ENCODE peak calls at places on chromosomes 4 and X, in four cellular contexts. One of them, this sample, is unnamed.
A peak's percentile ranks its signal among the peaks of the same experiment; 100 is the strongest.

GRCh38 chrX:37905436-37906147 is 58.2 kb upstream of the DYNLT3 start:
- DNase-seq in IMR-90: peak; percentile 30
- DNase-seq in H9: peak; percentile 75
- DNase-seq in mesendoderm: peak; percentile 91
- DNase-seq in this sample: peak; percentile 25

GRCh38 chr4:69830529-69831269 is 29.2 kb downstream of the SULT1E1 start:
- DNase-seq in H9: peak; percentile 45
- DNase-seq in mesendoderm: peak; percentile 47
- DNase-seq in IMR-90: no peak
- DNase-seq in this sample: no peak

GRCh38 chr4:82519776-82520175 is 42.0 kb downstream of the TMEM150C start:
- DNase-seq in IMR-90: peak; percentile 11
- DNase-seq in mesendoderm: no peak
- DNase-seq in H9: no peak
- DNase-seq in this sample: peak; percentile 6

GRCh38 chrX:107483976-107484726 is 34.7 kb downstream of the FRMPD3 start:
- DNase-seq in IMR-90: no peak
- DNase-seq in mesendoderm: peak; percentile 72
- DNase-seq in H9: peak; percentile 80
- DNase-seq in this sample: peak; percentile 24

GRCh38 chr4:165514739-165515138 is 135.9 kb downstream of the CPE start:
- DNase-seq in IMR-90: no peak
- DNase-seq in mesendoderm: no peak
- DNase-seq in H9: no peak
- DNase-seq in this sample: no peak

GRCh38 chr4:77920371-77920770 is 57.7 kb downstream of the MRPL1 start:
- DNase-seq in IMR-90: no peak
- DNase-seq in H9: no peak
- DNase-seq in mesendoderm: peak; percentile 25
- DNase-seq in this sample: no peak

GRCh38 chr4:163161536-163162205 is 5.0 kb downstream of the NAF1 start:
- DNase-seq in H9: no peak
- DNase-seq in IMR-90: peak; percentile 95
- DNase-seq in mesendoderm: no peak
- DNase-seq in this sample: peak; percentile 63

GRCh38 chr4:29079260-29079659 is 1640.9 kb upstream of the PCDH7 start:
- DNase-seq in mesendoderm: peak; percentile 42
- DNase-seq in IMR-90: no peak
- DNase-seq in H9: no peak
- DNase-seq in this sample: no peak

GRCh38 chr4:75821966-75822365 is 80.3 kb downstream of the PPEF2 start:
- DNase-seq in mesendoderm: no peak
- DNase-seq in IMR-90: peak; percentile 65
- DNase-seq in H9: no peak
- DNase-seq in this sample: no peak

GRCh38 chr4:7352486-7352885 is 82.2 kb downstream of the PSAPL1 start:
- DNase-seq in H9: no peak
- DNase-seq in mesendoderm: no peak
- DNase-seq in IMR-90: no peak
- DNase-seq in this sample: no peak
- H3K23ac ChIP-seq in H9: no peak overlapping the region
- H3K23ac ChIP-seq in mesendoderm: no peak overlapping the region
- H3K23ac ChIP-seq in IMR-90: no peak overlapping the region
- H3K23ac ChIP-seq in this sample: no peak overlapping the region

GRCh38 chr4:52852041-52852440 is 10.1 kb upstream of the RASL11B start:
- DNase-seq in IMR-90: no peak
- DNase-seq in H9: no peak
- DNase-seq in mesendoderm: no peak
- DNase-seq in this sample: no peak
- H2BK15ac ChIP-seq in IMR-90: peak overlapping the region; percentile 30
- H2BK15ac ChIP-seq in H9: no peak overlapping the region
- H2BK15ac ChIP-seq in mesendoderm: no peak overlapping the region
- H2BK15ac ChIP-seq in this sample: no peak overlapping the region

GRCh38 chr4:2261110-2261852 is 628 bp downstream of the MXD4 start:
- DNase-seq in IMR-90: peak; percentile 34
- DNase-seq in H9: no peak
- DNase-seq in mesendoderm: peak; percentile 53
- DNase-seq in this sample: peak; percentile 47
- H3K27ac ChIP-seq in IMR-90: peak overlapping the region; percentile 89
- H3K27ac ChIP-seq in H9: no peak overlapping the region
- H3K27ac ChIP-seq in mesendoderm: peak overlapping the region; percentile 62
- H3K27ac ChIP-seq in this sample: peak overlapping the region; percentile 38

GRCh38 chr4:6071191-6071958 is 53.1 kb upstream of the C4orf50 start:
- DNase-seq in H9: peak; percentile 61
- DNase-seq in IMR-90: no peak
- DNase-seq in mesendoderm: peak; percentile 27
- DNase-seq in this sample: no peak
- H3K23ac ChIP-seq in H9: no peak overlapping the region
- H3K23ac ChIP-seq in IMR-90: no peak overlapping the region
- H3K23ac ChIP-seq in mesendoderm: peak overlapping the region; percentile 73
- H3K23ac ChIP-seq in this sample: no peak overlapping the region

DNA sequence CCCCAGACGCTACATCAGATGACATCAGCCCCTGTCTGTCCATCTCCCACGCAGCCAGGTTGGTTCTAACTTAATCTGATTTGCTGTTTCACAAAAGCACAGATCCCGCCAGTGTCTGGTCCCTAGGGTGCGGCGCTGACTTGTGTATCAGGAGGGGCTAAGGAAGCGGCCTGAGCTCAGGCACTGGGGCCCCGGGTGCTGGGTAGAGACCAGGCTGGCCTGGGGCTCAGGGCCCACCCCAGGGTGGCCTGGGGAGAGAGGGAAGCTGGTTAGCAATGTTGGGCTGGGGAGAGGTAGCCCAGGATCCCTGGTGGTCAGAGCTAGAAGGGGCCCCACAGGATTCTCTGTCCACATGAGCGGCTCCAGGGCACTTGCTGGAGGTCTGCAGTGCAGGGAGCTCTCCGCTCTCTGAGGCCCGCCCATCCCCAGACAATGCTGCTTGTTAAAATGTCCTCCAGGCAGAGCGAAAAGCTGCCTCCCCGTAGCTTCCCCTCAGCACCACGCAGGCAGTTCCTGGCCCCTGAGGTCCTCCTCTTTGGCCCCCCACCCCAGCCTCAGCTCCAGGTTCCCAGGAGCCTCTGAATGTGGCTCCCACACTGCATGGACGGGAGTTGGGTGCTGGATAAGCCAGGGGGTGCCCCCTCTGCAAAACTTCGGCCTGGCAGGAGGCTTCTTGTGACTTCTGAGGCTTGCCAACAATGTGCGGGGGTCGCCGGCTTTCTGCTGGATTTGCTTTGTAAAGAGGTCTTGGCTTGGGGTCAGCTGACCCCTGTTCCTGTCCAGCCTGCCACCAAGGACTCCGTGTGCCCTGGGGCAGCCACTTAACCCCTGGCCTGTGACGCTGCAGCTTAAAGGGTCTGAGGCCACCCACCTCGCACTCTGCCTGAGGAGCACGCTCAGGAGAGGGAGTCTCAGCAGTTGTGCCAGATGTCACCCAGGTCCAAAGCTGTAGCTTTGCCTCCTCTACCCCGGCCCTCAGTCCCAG is 112.9 kb downstream of the CPZ start:
- DNase-seq in mesendoderm: peak; percentile 55
- DNase-seq in IMR-90: no peak
- DNase-seq in H9: peak; percentile 31
- DNase-seq in this sample: no peak
- H2BK15ac ChIP-seq in mesendoderm: no peak overlapping the region
- H2BK15ac ChIP-seq in IMR-90: no peak overlapping the region
- H2BK15ac ChIP-seq in H9: no peak overlapping the region
- H2BK15ac ChIP-seq in this sample: no peak overlapping the region

DNA sequence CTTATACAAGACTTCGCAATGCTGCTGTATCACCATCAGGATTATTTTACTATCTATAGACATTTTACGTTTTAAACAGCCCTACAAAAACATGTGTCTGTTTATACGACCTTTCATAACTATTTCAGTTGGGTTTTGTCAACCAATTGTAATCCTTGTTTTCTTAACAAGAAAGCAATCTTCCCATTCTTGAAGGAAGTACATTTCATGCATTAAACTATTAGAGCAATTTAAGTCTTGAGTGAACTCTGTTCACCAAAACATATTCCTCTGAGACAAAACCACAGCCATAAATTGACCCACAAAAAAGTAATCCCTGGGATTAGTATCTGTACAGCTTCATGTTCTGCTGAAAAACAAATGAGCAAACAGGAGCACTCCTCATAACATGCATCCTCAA is 206.9 kb upstream of the PDE5A start:
- DNase-seq in IMR-90: peak; percentile 47
- DNase-seq in mesendoderm: no peak
- DNase-seq in H9: no peak
- DNase-seq in this sample: peak; percentile 86
- H3K27ac ChIP-seq in IMR-90: peak overlapping the region; percentile 94
- H3K27ac ChIP-seq in mesendoderm: no peak overlapping the region
- H3K27ac ChIP-seq in H9: no peak overlapping the region
- H3K27ac ChIP-seq in this sample: no peak overlapping the region

GRCh38 chr4:122980860-122981259 is 58.5 kb upstream of the NUDT6 start:
- DNase-seq in IMR-90: no peak
- DNase-seq in mesendoderm: no peak
- DNase-seq in H9: no peak
- DNase-seq in this sample: no peak

GRCh38 chr4:122977103-122977502 is 54.7 kb upstream of the NUDT6 start:
- DNase-seq in mesendoderm: no peak
- DNase-seq in IMR-90: no peak
- DNase-seq in H9: no peak
- DNase-seq in this sample: no peak

GRCh38 chr4:122978109-122978508 is 55.7 kb upstream of the NUDT6 start:
- DNase-seq in mesendoderm: peak; percentile 37
- DNase-seq in IMR-90: no peak
- DNase-seq in H9: no peak
- DNase-seq in this sample: no peak

GRCh38 chr4:122976111-122976510 is 53.7 kb upstream of the NUDT6 start:
- DNase-seq in IMR-90: no peak
- DNase-seq in H9: no peak
- DNase-seq in mesendoderm: no peak
- DNase-seq in this sample: no peak

DNA sequence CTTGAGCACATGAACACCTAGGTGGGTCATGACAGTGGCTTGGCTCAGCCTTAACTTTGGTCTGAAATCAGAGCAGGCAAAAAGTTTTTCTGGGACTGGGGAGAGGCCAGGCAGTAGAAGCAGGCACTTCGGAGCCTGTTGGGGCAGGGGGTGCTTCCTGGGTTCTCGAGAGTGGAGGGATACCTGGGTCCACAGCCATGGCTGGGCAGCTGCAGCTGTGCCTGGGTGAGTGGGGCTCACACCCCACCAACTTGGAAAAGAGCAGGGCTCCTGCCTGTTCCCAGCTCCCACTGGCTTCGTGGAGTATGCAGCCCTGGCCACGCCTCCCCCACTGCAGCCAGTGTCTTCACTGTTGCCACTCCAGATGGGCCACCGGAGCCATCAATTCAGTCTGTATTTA is 56.4 kb upstream of the NUDT6 start:
- DNase-seq in mesendoderm: no peak
- DNase-seq in H9: no peak
- DNase-seq in IMR-90: no peak
- DNase-seq in this sample: no peak
- H3K23ac ChIP-seq in mesendoderm: no peak overlapping the region
- H3K23ac ChIP-seq in H9: no peak overlapping the region
- H3K23ac ChIP-seq in IMR-90: no peak overlapping the region
- H3K23ac ChIP-seq in this sample: no peak overlapping the region

DNA sequence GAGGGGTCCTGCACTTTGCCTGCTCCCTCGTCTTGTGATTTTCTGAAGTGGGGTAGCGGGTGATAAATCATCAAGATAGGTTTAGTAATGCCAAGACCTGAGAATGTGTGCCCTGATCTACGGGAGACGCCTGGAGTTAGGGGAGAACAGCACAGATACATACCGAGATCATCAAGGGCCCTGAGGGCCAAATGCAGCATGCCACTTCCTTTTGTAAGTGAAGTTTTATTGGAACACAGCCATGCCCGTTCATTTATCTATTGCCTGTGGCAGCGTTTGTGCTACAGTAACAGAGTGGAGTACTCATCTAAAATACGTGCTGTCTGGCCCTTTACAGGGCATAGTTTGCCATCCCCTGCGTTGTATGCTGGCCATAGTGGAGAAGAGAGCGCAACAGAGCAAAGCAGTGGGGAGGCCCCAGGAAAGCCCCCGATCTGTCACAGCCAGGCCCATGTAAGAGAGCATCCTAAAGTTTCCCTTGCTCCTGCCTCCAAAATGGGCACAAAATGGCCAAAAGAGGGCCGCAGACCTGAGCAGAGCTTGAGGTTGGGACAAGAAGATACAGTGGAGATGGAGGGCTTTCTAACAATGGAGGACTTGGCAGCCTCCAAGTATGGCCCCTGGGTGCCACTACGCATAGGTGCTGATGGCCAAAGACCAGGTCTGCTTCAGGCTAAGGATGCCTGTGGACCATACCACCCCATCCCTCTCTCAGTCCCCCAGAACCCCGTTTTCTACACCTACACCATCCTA is 167.0 kb downstream of the SMIM20 start:
- DNase-seq in mesendoderm: no peak
- DNase-seq in H9: no peak
- DNase-seq in IMR-90: no peak
- DNase-seq in this sample: no peak
- H2BK15ac ChIP-seq in mesendoderm: no peak overlapping the region
- H2BK15ac ChIP-seq in H9: no peak overlapping the region
- H2BK15ac ChIP-seq in IMR-90: peak overlapping the region; percentile 31
- H2BK15ac ChIP-seq in this sample: no peak overlapping the region

DNA sequence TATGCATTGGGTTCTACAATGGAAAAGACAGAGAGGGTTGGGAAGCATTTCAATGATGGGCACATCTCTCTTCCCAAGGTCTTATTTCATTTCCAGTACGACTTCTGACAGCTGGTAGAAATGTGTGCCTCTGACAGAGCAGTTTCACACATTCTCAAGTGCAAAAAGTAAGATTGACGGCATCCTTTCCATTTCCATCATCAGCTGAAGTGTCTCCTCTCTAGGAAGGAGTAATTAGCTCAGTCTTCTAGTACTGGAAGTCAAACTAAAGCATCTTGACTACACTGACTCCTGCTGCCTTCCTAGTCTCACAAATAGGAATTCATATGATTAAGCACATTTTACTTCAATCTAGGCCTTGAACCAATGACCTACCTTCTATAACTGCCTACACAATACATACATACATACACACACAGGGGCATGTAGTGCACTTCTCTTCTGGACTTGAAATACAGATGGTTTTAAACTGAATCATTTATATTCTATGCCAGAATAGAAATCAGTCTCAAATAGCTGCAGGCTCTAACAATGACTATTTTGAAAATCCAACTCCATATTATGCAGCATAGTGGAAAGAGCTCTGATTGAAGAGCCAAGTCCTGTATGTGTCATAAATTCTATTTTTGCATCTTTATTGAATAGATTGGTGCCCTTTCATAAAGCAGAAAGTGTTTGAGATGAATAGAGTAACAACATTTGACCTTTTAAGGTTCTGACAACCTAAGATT is 473.4 kb downstream of the INPP4B start:
- DNase-seq in mesendoderm: no peak
- DNase-seq in IMR-90: peak; percentile 19
- DNase-seq in H9: no peak
- DNase-seq in this sample: no peak
- H3K27ac ChIP-seq in mesendoderm: no peak overlapping the region
- H3K27ac ChIP-seq in IMR-90: no peak overlapping the region
- H3K27ac ChIP-seq in H9: no peak overlapping the region
- H3K27ac ChIP-seq in this sample: no peak overlapping the region

This sample was measured in mesenchymal stem cell.